ENCODE peak calls at places on chromosomes 2 and 18, in eight cellular contexts. D is adrenal gland, N is prostate gland, W is heart left ventricle, S is GM12878, J is tibial nerve, H is endothelial cell of umbilical vein, V is body of pancreas. E is an unnamed sample.

GRCh38 chr2:203400805-203401585 is 72.8 kb downstream of the ABI2 start:
- DNase-seq in J (no peak), W (no peak), N (no peak), H (peak; percentile 41), V (no peak), D (no peak), S (no peak), E (no peak)

GRCh38 chr18:33677891-33678290 is 99.9 kb downstream of the ASXL3 start:
- DNase-seq in N (no peak), H (no peak), S (no peak), J (no peak), V (no peak), W (no peak), D (no peak), E (no peak)

GRCh38 chr18:39341106-39341505 is 1775.5 kb upstream of the CELF4 start:
- DNase-seq in J (no peak), H (no peak), V (no peak), S (no peak), W (no peak), N (no peak), D (no peak), E (no peak)

GRCh38 chr2:1940660-1941059 is 196.3 kb upstream of the PXDN start:
- DNase-seq in V (peak; percentile 38), J (no peak), W (peak; percentile 82), D (no peak), N (no peak), H (no peak), S (no peak), E (no peak)

GRCh38 chr2:96895032-96895708 is 25.3 kb upstream of the SEMA4C start:
- DNase-seq in J (no peak), D (no peak), W (no peak), N (no peak), V (no peak), H (no peak), S (no peak), E (no peak)

GRCh38 chr2:239259603-239260298 is 141.1 kb downstream of the HDAC4 start:
- DNase-seq in W (peak; percentile 15), D (no peak), J (no peak), N (no peak), V (peak; percentile 41), H (no peak), S (no peak), E (no peak)

GRCh38 chr2:10399358-10399757 is 48.8 kb downstream of the ODC1 start:
- DNase-seq in D (no peak), N (no peak), W (no peak), J (no peak), H (no peak), S (no peak), V (no peak), E (no peak)

GRCh38 chr2:207387172-207387571 is 142.6 kb upstream of the CREB1 start:
- DNase-seq in D (no peak), H (no peak), W (no peak), N (no peak), V (no peak), S (no peak), J (no peak), E (no peak)

GRCh38 chr2:101114268-101114783 is 36.9 kb downstream of the TBC1D8 start:
- DNase-seq in J (no peak), S (no peak), N (no peak), H (no peak), V (peak; percentile 36), D (no peak), W (no peak), E (no peak)

GRCh38 chr2:166647935-166648334 is 153.9 kb upstream of the SCN7A start:
- DNase-seq in W (no peak), D (no peak), J (no peak), V (no peak), S (no peak), H (no peak), N (no peak), E (no peak)

GRCh38 chr2:238187618-238188548 is 15.6 kb downstream of the ILKAP start:
- DNase-seq in D (no peak), W (no peak), J (no peak), H (no peak), S (no peak), V (no peak), N (no peak), E (no peak)
- TF ChIP-seq POLR2A in D (no peak), W (no peak), J (no peak), H (no peak), S (peak; percentile 27), V (no peak), N (no peak), E (no peak)

GRCh38 chr2:111143107-111143886 is 22.6 kb downstream of the BCL2L11 start:
- DNase-seq in J (no peak), H (no peak), V (no peak), N (no peak), W (no peak), D (peak; percentile 78), S (no peak), E (no peak)

GRCh38 chr2:111138834-111139233 is 18.1 kb downstream of the BCL2L11 start:
- DNase-seq in S (no peak), W (no peak), J (no peak), H (no peak), V (no peak), N (no peak), D (no peak), E (no peak)

GRCh38 chr2:111142101-111142500 is 21.4 kb downstream of the BCL2L11 start:
- DNase-seq in V (no peak), N (no peak), H (no peak), S (no peak), J (no peak), W (no peak), D (no peak), E (no peak)

GRCh38 chr2:111139637-111140317 is 19.1 kb downstream of the BCL2L11 start:
- DNase-seq in W (no peak), S (no peak), J (no peak), D (no peak), V (peak; percentile 65), N (peak; percentile 76), H (no peak), E (no peak)

DNA sequence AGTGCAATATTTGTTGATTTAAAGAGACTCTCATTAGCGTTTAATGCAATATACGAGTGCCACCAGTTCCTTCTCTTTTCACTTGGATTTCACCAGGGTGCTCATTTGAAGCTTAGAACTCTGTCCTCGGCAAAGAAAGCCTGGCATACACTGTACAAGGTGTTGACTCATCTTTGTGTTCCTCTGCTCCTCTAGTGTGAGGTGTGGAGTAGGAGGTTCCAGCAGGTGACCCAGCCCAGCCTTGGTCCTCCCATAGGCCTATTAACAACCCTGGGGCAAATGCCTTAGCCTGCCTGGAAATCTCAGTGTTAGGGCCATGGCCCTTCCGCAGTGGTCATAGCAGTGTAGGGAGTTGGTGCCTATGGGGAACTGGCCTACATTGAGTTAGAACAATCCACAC is 20.1 kb downstream of the BCL2L11 start:
- DNase-seq in S (no peak), V (no peak), W (no peak), N (no peak), J (no peak), D (no peak), H (no peak), E (no peak)
- H3K36me3 ChIP-seq in S (peaks cover 10% of the 10 kb centered on the region), V (no peaks in the 10 kb centered on the region), W (no peaks in the 10 kb centered on the region), N (no peaks in the 10 kb centered on the region), J (no peaks in the 10 kb centered on the region), D (no peaks in the 10 kb centered on the region), H (no peaks in the 10 kb centered on the region), E (no peaks in the 10 kb centered on the region)

GRCh38 chr2:8674420-8675009 is 7.3 kb upstream of the ID2 start:
- DNase-seq in H (no peak), W (no peak), V (no peak), S (no peak), N (no peak), D (no peak), J (no peak), E (no peak)

GRCh38 chr2:8676915-8677645 is 4.8 kb upstream of the ID2 start:
- DNase-seq in V (no peak), N (peak; percentile 26), S (no peak), D (no peak), H (no peak), W (no peak), J (no peak), E (no peak)

GRCh38 chr2:8675543-8675942 is 6.3 kb upstream of the ID2 start:
- DNase-seq in J (no peak), N (no peak), S (no peak), W (no peak), H (no peak), V (peak; percentile 70), D (no peak), E (no peak)

GRCh38 chr2:8677646-8678592 is 3.9 kb upstream of the ID2 start:
- DNase-seq in W (peak; percentile 65), H (peak; percentile 51), N (peak; percentile 48), S (no peak), V (peak; percentile 48), J (peak; percentile 21), D (peak; percentile 61), E (peak; percentile 89)

DNA sequence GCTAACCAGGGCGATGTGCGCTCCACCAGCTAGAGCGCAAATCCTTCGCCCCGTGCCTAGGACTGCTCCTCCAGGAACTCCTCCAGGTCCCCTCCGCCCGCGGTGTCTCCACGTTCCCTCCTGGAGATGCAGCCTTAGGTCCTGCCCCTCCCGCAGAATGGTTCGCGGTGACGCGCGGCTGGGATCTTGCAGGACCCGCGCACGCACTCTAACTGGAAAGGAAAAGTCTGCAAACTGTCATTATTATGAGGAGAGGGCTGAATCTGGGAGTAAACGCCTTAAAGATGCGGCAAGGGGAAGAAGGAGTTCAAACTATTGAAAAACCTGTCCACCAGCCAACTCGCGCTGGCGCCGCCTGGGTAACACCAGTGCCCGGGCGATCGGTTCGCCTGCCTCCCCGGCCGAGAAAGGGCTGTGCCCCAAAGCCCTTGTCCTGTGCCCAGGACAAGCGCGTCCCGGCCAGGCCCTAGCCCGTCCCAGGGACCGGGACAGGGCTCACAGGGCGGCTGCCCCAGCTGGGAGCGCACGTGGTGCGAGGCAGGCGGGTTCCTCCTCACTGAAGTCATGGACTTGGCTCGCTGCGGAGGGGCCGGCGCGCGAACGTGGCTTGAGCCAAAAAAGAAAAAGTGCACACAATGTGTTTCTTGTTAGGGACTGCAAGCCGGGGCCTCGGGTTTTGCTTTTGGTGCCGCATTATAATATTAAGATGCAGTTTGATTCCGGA is 5.5 kb upstream of the ID2 start:
- DNase-seq in J (peak; percentile 79), D (peak; percentile 68), H (peak; percentile 39), S (no peak), W (peak; percentile 94), V (peak; percentile 84), N (peak; percentile 79), E (peak; percentile 71)
- TF ChIP-seq POLR2A in J (peak; percentile 50), D (no peak), H (no peak), S (no peak), W (no peak), V (peak; percentile 13), N (peak; percentile 7), E (no peak)

DNA sequence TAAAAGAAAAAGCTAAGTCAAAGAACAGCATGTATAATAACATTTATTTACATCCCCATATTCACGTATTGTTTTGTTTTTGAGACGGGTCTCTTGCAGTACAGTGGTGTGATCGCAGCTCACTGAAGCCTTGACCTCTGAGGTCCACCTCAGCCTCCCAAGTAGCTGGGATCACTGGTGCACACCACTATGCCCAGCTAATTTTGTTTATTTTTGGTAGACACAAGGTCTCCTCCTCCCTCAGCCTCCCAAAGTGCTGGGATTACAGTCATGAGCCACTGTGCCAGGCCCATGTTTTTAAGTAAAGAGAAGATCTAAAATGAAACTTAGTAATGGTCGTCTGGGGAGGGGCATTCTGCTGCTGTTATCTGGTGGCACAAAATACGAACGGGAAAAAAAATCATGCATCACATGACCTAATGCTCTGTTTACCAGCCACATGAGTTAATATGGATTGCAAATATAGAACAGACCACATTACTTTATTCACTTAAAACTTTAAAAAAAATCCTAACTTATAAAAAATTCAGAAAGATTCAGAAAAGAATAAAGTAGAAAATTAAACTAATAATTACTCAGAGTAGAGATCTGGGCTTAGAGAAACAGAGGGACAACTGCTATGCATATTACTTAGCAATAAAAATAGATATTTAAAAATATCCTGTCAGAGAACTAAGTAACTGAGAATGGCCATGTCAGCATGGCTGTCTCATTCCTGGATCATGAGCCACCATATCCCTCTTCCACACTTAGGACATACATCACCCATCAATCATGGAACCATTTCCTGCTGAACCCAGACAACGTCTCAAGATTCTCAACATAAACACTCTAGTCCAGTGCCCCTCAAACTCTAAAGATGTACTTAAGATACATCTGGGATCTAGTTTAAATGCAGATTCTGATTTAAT is 7.3 kb downstream of the MMADHC start:
- DNase-seq in J (no peak), N (no peak), D (no peak), S (no peak), W (no peak), V (no peak), H (no peak), E (no peak)
- H3K36me3 ChIP-seq in J (no peaks in the 10 kb centered on the region), N (peaks cover 19% of the 10 kb centered on the region), D (peaks cover 62% of the 10 kb centered on the region), S (no peaks in the 10 kb centered on the region), W (peaks cover 13% of the 10 kb centered on the region), V (no peaks in the 10 kb centered on the region), H (peaks cover 41% of the 10 kb centered on the region), E (peaks cover 30% of the 10 kb centered on the region)

E was measured in upper lobe of left lung.